ENCODE peak calls at places on chromosome 6, in ten cellular contexts. B is AG04450, X is body of pancreas, S is psoas muscle, C is trophoblast cell, D is astrocyte of the spinal cord, Y is foreskin fibroblast, P is colonic mucosa, G is lung, T is H7. Z is an unnamed sample.

GRCh38 chr6:129774697-129775447 is 64.9 kb upstream of the ARHGAP18 start:
- DNase-seq in G (peak), P (peak), D (peak), C (peak), X (peak), T (peak), B (peak), Y (peak), S (peak), Z (peak)

GRCh38 chr6:115460913-115461312 is 599.8 kb downstream of the FRK start:
- DNase-seq in X (no peak), Y (no peak), G (no peak), B (no peak), T (no peak), D (no peak), S (no peak), P (no peak), C (no peak), Z (no peak)

GRCh38 chr6:52894278-52894677 is 15.2 kb downstream of the GSTA3 start:
- DNase-seq in B (no peak), T (no peak), G (no peak), C (no peak), S (no peak), D (no peak), Y (no peak), X (no peak), P (no peak), Z (no peak)

GRCh38 chr6:109166643-109167042 is 71.3 kb downstream of the CEP57L1 start:
- DNase-seq in P (no peak), T (no peak), D (no peak), C (no peak), Y (no peak), B (no peak), G (no peak), X (no peak), S (no peak), Z (no peak)

GRCh38 chr6:98579089-98579488 is 255.3 kb upstream of the POU3F2 start:
- DNase-seq in P (no peak), D (no peak), C (no peak), X (no peak), B (no peak), Y (no peak), T (no peak), S (no peak), G (no peak), Z (no peak)

GRCh38 chr6:84774174-84775158 is 10.1 kb upstream of the TBX18 start:
- DNase-seq in X (peak), S (peak), P (no peak), T (peak), B (no peak), Y (peak), G (no peak), D (peak), C (no peak), Z (peak)

GRCh38 chr6:119145111-119145510 is 66.6 kb upstream of the FAM184A start:
- DNase-seq in S (no peak), B (no peak), C (no peak), D (no peak), P (no peak), X (no peak), Y (no peak), T (no peak), G (no peak), Z (no peak)

GRCh38 chr6:2751871-2752270 is 1.1 kb upstream of the MYLK4 start:
- DNase-seq in C (no peak), X (no peak), S (no peak), G (no peak), T (no peak), D (no peak), B (no peak), P (no peak), Y (no peak), Z (no peak)

GRCh38 chr6:129236110-129236509 is 353.2 kb downstream of the LAMA2 start:
- DNase-seq in S (no peak), Y (peak), D (no peak), P (no peak), B (no peak), T (no peak), G (no peak), X (no peak), C (no peak), Z (no peak)

GRCh38 chr6:54335871-54336270 is 27.6 kb downstream of the TINAG start:
- DNase-seq in Y (peak), B (peak), S (no peak), C (peak), G (no peak), X (no peak), D (peak), P (no peak), T (no peak), Z (no peak)

GRCh38 chr6:7229376-7230326 is 83.3 kb downstream of the SSR1 start:
- DNase-seq in G (no peak), B (no peak), S (no peak), D (no peak), P (no peak), Y (no peak), T (peak), C (no peak), X (no peak), Z (no peak)

GRCh38 chr6:109690373-109690739 is 646 bp downstream of the AK9 start:
- DNase-seq in P (peak), X (peak), Y (peak), G (peak), S (peak), B (no peak), T (peak), D (no peak), C (peak), Z (peak)

GRCh38 chr6:164039954-164040375 is 625.4 kb downstream of the QKI start:
- DNase-seq in X (peak), C (peak), P (peak), D (no peak), G (peak), B (no peak), T (no peak), S (peak), Y (peak), Z (no peak)

GRCh38 chr6:6655805-6656251 is 67.3 kb downstream of the LY86 start:
- DNase-seq in Y (no peak), T (no peak), S (no peak), G (no peak), X (no peak), B (no peak), C (no peak), D (no peak), P (no peak), Z (no peak)

GRCh38 chr6:35970181-35970580 is 49.3 kb upstream of the SRPK1 start:
- DNase-seq in G (no peak), X (no peak), S (no peak), T (no peak), D (peak), B (no peak), P (no peak), C (no peak), Y (peak), Z (no peak)

GRCh38 chr6:142867355-142867801 is 77.6 kb downstream of the HIVEP2 start:
- DNase-seq in D (no peak), Y (peak), B (no peak), X (no peak), T (no peak), S (no peak), C (no peak), P (no peak), G (no peak), Z (no peak)

GRCh38 chr6:23410439-23410838 is 715.6 kb upstream of the NRSN1 start:
- DNase-seq in P (no peak), S (no peak), Y (no peak), B (no peak), C (no peak), X (no peak), T (no peak), G (no peak), D (no peak), Z (no peak)

GRCh38 chr6:51472745-51473483 is 614.5 kb downstream of the PKHD1 start:
- DNase-seq in C (peak), B (no peak), D (no peak), T (no peak), S (no peak), G (no peak), X (no peak), P (peak), Y (no peak), Z (no peak)

DNA sequence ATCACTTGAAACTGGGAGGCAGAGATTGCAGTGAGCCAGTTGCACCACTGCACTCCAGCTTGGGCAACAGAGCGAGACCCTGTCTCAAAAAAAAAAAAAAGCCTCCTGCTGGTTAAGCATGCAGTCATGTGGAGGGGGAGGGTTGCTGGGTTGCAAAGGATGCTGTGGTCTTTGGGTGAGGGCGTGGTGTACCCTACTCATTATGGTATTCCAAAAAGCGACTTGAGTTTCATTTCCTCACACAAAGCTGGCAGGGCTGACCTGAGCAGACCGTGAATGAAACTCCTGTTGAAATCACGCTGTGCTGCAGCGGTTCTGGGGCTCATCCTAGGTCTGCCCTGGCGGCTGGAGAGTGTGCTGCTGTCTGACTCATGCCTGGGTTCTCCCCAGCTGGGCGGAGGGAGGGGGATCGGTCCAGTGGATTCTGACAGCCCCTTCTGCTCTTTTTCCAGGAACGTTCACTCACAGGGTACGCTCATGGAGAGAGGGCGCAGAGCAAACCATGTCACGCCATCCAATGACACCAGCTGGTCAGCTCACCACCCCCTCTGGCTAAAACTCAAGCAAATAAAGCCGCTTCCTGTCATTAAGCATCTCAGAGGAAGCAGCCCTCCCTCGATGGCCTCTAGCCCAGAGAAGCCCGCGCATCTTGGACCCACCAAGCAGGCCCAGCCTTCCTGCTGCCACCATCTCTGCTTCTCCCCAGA is 166.2 kb downstream of the SCML4 start:
- DNase-seq in S (peak), Y (peak), P (peak), G (peak), B (peak), D (peak), C (no peak), X (no peak), T (peak), Z (no peak)
- H3K4me3 ChIP-seq in S (peak), Y (no peak), P (no peak), G (no peak), B (peak), D (no peak), C (no peak), X (no peak), T (no peak), Z (no peak)

GRCh38 chr6:166802437-166802836 is 153.9 kb downstream of the RNASET2 start:
- DNase-seq in P (no peak), T (no peak), X (no peak), G (no peak), B (no peak), S (no peak), C (no peak), Y (no peak), D (no peak), Z (no peak)

GRCh38 chr6:166806217-166806838 is 150.0 kb downstream of the RNASET2 start:
- DNase-seq in P (no peak), C (no peak), T (no peak), G (no peak), X (no peak), D (no peak), Y (no peak), B (no peak), S (no peak), Z (no peak)

GRCh38 chr6:166806962-166807757 is 149.2 kb downstream of the RNASET2 start:
- DNase-seq in T (no peak), B (no peak), C (no peak), Y (no peak), S (no peak), G (no peak), D (no peak), X (no peak), P (no peak), Z (no peak)

GRCh38 chr6:166800110-166800509 is 156.2 kb downstream of the RNASET2 start:
- DNase-seq in C (no peak), X (no peak), B (no peak), G (no peak), D (no peak), S (no peak), T (no peak), P (no peak), Y (no peak), Z (no peak)

GRCh38 chr6:166803455-166803854 is 152.9 kb downstream of the RNASET2 start:
- DNase-seq in P (no peak), S (no peak), G (no peak), B (no peak), C (no peak), T (no peak), D (no peak), X (no peak), Y (no peak), Z (no peak)
- H3K4me3 ChIP-seq in P (no peak), S (no peak), G (no peak), B (no peak), C (no peak), T (no peak), D (no peak), X (no peak), Y (no peak), Z (no peak)

DNA sequence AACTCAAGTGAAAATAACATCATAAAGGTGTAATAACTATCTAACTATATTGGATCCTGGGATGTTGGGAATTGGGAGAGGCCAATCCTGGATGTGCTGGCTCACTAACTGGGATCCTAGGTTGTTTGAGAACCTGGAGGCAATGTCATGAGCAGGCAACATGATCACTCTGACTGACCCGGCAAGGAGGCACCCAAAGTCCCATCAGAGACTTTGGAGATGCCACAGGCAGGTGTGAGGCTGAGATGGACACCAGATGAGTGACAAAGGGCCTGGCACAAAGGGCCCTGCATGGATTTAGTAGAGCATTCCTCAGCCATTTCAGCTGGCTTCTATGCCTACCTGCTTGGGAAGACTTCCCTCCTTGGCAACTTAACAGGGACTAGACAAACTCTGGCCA is 38.4 kb upstream of the MYLIP start:
- DNase-seq in G (no peak), D (no peak), Y (no peak), S (no peak), P (no peak), C (no peak), T (no peak), X (no peak), B (no peak), Z (no peak)
- H3K4me3 ChIP-seq in G (no peak), D (no peak), Y (no peak), S (no peak), P (no peak), C (no peak), T (no peak), X (no peak), B (no peak), Z (no peak)

DNA sequence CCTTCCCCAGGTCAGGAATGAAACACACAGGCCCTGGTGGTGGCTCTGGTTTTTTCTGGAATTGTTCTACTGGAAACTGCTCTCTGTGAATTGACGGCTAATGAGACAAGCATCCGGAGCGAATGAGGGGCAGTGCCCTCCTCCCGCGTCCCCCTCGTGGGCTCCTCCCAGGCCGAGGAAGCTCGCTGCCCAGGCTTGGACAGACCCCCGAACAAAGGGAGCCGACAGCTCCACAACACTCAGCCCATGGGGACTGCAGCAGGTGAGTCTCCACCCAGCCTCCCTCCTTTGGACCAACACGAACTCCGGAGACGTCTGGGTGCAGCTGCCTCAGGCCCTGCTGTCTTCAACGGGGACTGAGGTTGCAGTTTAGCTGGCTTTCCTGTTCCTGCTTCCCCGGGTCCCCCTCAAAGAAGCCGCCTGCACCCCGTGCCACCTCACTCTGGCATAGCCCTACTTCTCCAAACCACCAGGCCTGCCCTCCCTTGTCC is 31.3 kb upstream of the AFDN start:
- DNase-seq in T (no peak), S (no peak), C (no peak), D (no peak), X (no peak), P (peak), Y (no peak), G (peak), B (no peak), Z (no peak)
- H3K4me3 ChIP-seq in T (no peak), S (peak), C (no peak), D (no peak), X (no peak), P (no peak), Y (no peak), G (no peak), B (no peak), Z (no peak)